ENCODE peak calls at places on chromosomes 3 and 15, in seven cellular contexts. B is KBM-7, A is Calu3, K is H54, X is Right ventricle myocardium superior, O is NCI-H1436, E is HT1080. T is an unnamed sample.

GRCh38 chr3:149252272-149252671 is 30.6 kb upstream of the CP start:
- DNase-seq in A (no peak), B (peak), O (no peak), E (no peak), X (no peak), K (no peak), T (no peak)

GRCh38 chr3:30702521-30703404 is 96.4 kb downstream of the TGFBR2 start:
- DNase-seq in X (no peak), K (no peak), E (no peak), A (no peak), B (no peak), O (no peak), T (no peak)

GRCh38 chr3:147943265-147943945 is 534.2 kb downstream of the ZIC1 start:
- DNase-seq in B (no peak), E (peak), O (no peak), A (peak), X (no peak), K (peak), T (peak)

GRCh38 chr15:55221090-55222011 is 24.6 kb upstream of the RSL24D1 start:
- DNase-seq in K (peak), A (peak), E (peak), O (no peak), X (peak), B (peak), T (peak)

GRCh38 chr15:67043939-67044771 is 21.2 kb upstream of the SMAD3 start:
- DNase-seq in K (peak), E (peak), A (no peak), B (no peak), X (no peak), O (no peak), T (peak)

GRCh38 chr3:30356901-30357753 is 249.3 kb upstream of the TGFBR2 start:
- DNase-seq in O (no peak), X (no peak), K (no peak), E (peak), B (no peak), A (no peak), T (no peak)

GRCh38 chr3:113783463-113783862 is 36.6 kb downstream of the ATP6V1A start:
- DNase-seq in O (no peak), K (peak), E (peak), X (no peak), A (no peak), B (peak), T (peak)

GRCh38 chr15:63134245-63134644 is 12.6 kb downstream of the LACTB start:
- DNase-seq in E (no peak), B (no peak), O (no peak), A (no peak), X (no peak), K (no peak), T (no peak)

GRCh38 chr3:177179281-177180067 is 17.8 kb downstream of the TBL1XR1 start:
- DNase-seq in X (no peak), O (no peak), B (peak), A (no peak), K (no peak), E (no peak), T (no peak)

GRCh38 chr15:95134306-95135100 is 903.1 kb downstream of the MCTP2 start:
- DNase-seq in B (no peak), K (no peak), A (no peak), O (no peak), X (no peak), E (no peak), T (no peak)

GRCh38 chr3:123618768-123619484 is 34.1 kb upstream of the HACD2 start:
- DNase-seq in X (peak), A (peak), E (peak), K (no peak), B (peak), O (peak), T (no peak)

GRCh38 chr3:47016934-47017435 is 37.5 kb downstream of the NBEAL2 start:
- DNase-seq in X (no peak), A (no peak), K (peak), O (no peak), E (peak), B (peak), T (peak)